ENCODE peak calls at places on chromosomes 4 and X, in five cellular contexts. One of them, this sample, is unnamed.

GRCh38 chr4:189828298-189828697 is 112.4 kb upstream of the FRG1 start:
- DNase-seq in H9: no peak
- DNase-seq in CD4-positive, alpha-beta T cell: no peak
- DNase-seq in CD8-positive, alpha-beta memory T cell: no peak
- DNase-seq in CD8-positive, alpha-beta T cell: no peak
- DNase-seq in this sample: no peak

GRCh38 chr4:30720021-30720655 is at the start of gene PCDH7:
- DNase-seq in H9: peak; percentile 71
- DNase-seq in CD8-positive, alpha-beta T cell: no peak
- DNase-seq in CD8-positive, alpha-beta memory T cell: no peak
- DNase-seq in CD4-positive, alpha-beta T cell: no peak
- DNase-seq in this sample: no peak

GRCh38 chr4:64014647-64015046 is 394.6 kb downstream of the TECRL start:
- DNase-seq in CD4-positive, alpha-beta T cell: no peak
- DNase-seq in H9: no peak
- DNase-seq in CD8-positive, alpha-beta T cell: no peak
- DNase-seq in CD8-positive, alpha-beta memory T cell: no peak
- DNase-seq in this sample: no peak

GRCh38 chr4:181971973-181972372 is 271.2 kb upstream of the TENM3 start:
- DNase-seq in CD8-positive, alpha-beta memory T cell: no peak
- DNase-seq in CD4-positive, alpha-beta T cell: no peak
- DNase-seq in CD8-positive, alpha-beta T cell: no peak
- DNase-seq in H9: no peak
- DNase-seq in this sample: no peak

GRCh38 chr4:106763044-106763443 is 273.1 kb downstream of the DKK2 start:
- DNase-seq in CD4-positive, alpha-beta T cell: no peak
- DNase-seq in CD8-positive, alpha-beta memory T cell: no peak
- DNase-seq in H9: peak; percentile 22
- DNase-seq in CD8-positive, alpha-beta T cell: no peak
- DNase-seq in this sample: no peak

GRCh38 chr4:85769009-85769408 is 294.1 kb downstream of the ARHGAP24 start:
- DNase-seq in CD8-positive, alpha-beta T cell: no peak
- DNase-seq in H9: no peak
- DNase-seq in CD4-positive, alpha-beta T cell: no peak
- DNase-seq in CD8-positive, alpha-beta memory T cell: no peak
- DNase-seq in this sample: no peak

GRCh38 chrX:121641560-121641959 is 594.1 kb downstream of the GLUD2 start:
- DNase-seq in CD8-positive, alpha-beta T cell: no peak
- DNase-seq in CD8-positive, alpha-beta memory T cell: no peak
- DNase-seq in H9: no peak
- DNase-seq in CD4-positive, alpha-beta T cell: no peak
- DNase-seq in this sample: no peak

GRCh38 chr4:101968364-101968763 is 177.8 kb downstream of the BANK1 start:
- DNase-seq in CD4-positive, alpha-beta T cell: no peak
- DNase-seq in H9: no peak
- DNase-seq in CD8-positive, alpha-beta T cell: no peak
- DNase-seq in CD8-positive, alpha-beta memory T cell: no peak
- DNase-seq in this sample: no peak

GRCh38 chr4:66569228-66569627 is 898.9 kb upstream of the EPHA5 start:
- DNase-seq in CD8-positive, alpha-beta memory T cell: no peak
- DNase-seq in H9: no peak
- DNase-seq in CD8-positive, alpha-beta T cell: no peak
- DNase-seq in CD4-positive, alpha-beta T cell: no peak
- DNase-seq in this sample: no peak

GRCh38 chr4:26779674-26780073 is 81.0 kb upstream of the STIM2 start:
- DNase-seq in H9: no peak
- DNase-seq in CD8-positive, alpha-beta T cell: no peak
- DNase-seq in CD8-positive, alpha-beta memory T cell: no peak
- DNase-seq in CD4-positive, alpha-beta T cell: no peak
- DNase-seq in this sample: no peak

GRCh38 chr4:158236304-158237030 is 26.2 kb downstream of the TMEM144 start:
- DNase-seq in CD8-positive, alpha-beta memory T cell: no peak
- DNase-seq in CD8-positive, alpha-beta T cell: no peak
- DNase-seq in CD4-positive, alpha-beta T cell: no peak
- DNase-seq in H9: no peak
- DNase-seq in this sample: no peak

GRCh38 chr4:48138936-48139335 is 4.9 kb upstream of the TXK start:
- DNase-seq in CD4-positive, alpha-beta T cell: no peak
- DNase-seq in CD8-positive, alpha-beta T cell: no peak
- DNase-seq in CD8-positive, alpha-beta memory T cell: no peak
- DNase-seq in H9: no peak
- DNase-seq in this sample: no peak

GRCh38 chr4:87555751-87556619 is 26.8 kb upstream of the SPARCL1 start:
- DNase-seq in H9: no peak
- DNase-seq in CD8-positive, alpha-beta T cell: no peak
- DNase-seq in CD8-positive, alpha-beta memory T cell: no peak
- DNase-seq in CD4-positive, alpha-beta T cell: no peak
- DNase-seq in this sample: no peak

GRCh38 chrX:47690175-47690574 is 31.2 kb upstream of the UXT start:
- DNase-seq in CD4-positive, alpha-beta T cell: no peak
- DNase-seq in H9: no peak
- DNase-seq in CD8-positive, alpha-beta memory T cell: no peak
- DNase-seq in CD8-positive, alpha-beta T cell: no peak
- DNase-seq in this sample: no peak

GRCh38 chrX:88982933-88983332 is 235.9 kb downstream of the CPXCR1 start:
- DNase-seq in CD4-positive, alpha-beta T cell: no peak
- DNase-seq in CD8-positive, alpha-beta T cell: no peak
- DNase-seq in CD8-positive, alpha-beta memory T cell: no peak
- DNase-seq in H9: no peak
- DNase-seq in this sample: no peak

GRCh38 chr4:80967346-80967745 is 63.2 kb upstream of the BMP3 start:
- DNase-seq in H9: no peak
- DNase-seq in CD8-positive, alpha-beta T cell: no peak
- DNase-seq in CD8-positive, alpha-beta memory T cell: no peak
- DNase-seq in CD4-positive, alpha-beta T cell: no peak
- DNase-seq in this sample: no peak

GRCh38 chr4:59979061-59979460 is 1221.1 kb upstream of the ADGRL3 start:
- DNase-seq in CD4-positive, alpha-beta T cell: no peak
- DNase-seq in CD8-positive, alpha-beta memory T cell: no peak
- DNase-seq in CD8-positive, alpha-beta T cell: no peak
- DNase-seq in H9: no peak
- DNase-seq in this sample: no peak

GRCh38 chr4:122716825-122717448 is 15.6 kb upstream of the BBS12 start:
- DNase-seq in H9: peak; percentile 63
- DNase-seq in CD8-positive, alpha-beta memory T cell: peak; percentile 48
- DNase-seq in CD8-positive, alpha-beta T cell: peak; percentile 57
- DNase-seq in CD4-positive, alpha-beta T cell: peak; percentile 53
- DNase-seq in this sample: peak; percentile 42

GRCh38 chr4:140326395-140326993 is 47.0 kb upstream of the SCOC start:
- DNase-seq in H9: no peak
- DNase-seq in CD4-positive, alpha-beta T cell: no peak
- DNase-seq in CD8-positive, alpha-beta T cell: no peak
- DNase-seq in CD8-positive, alpha-beta memory T cell: no peak
- DNase-seq in this sample: no peak

GRCh38 chr4:176123710-176124407 is 58.2 kb downstream of the WDR17 start:
- DNase-seq in CD4-positive, alpha-beta T cell: no peak
- DNase-seq in CD8-positive, alpha-beta T cell: no peak
- DNase-seq in H9: peak; percentile 56
- DNase-seq in CD8-positive, alpha-beta memory T cell: no peak
- DNase-seq in this sample: no peak

GRCh38 chr4:188127157-188127874 is 11.9 kb upstream of the TRIML1 start:
- DNase-seq in CD8-positive, alpha-beta memory T cell: no peak
- DNase-seq in H9: no peak
- DNase-seq in CD8-positive, alpha-beta T cell: no peak
- DNase-seq in CD4-positive, alpha-beta T cell: no peak
- DNase-seq in this sample: peak; percentile 64

GRCh38 chr4:47623916-47624554 is 139.0 kb downstream of the ATP10D start:
- DNase-seq in CD4-positive, alpha-beta T cell: no peak
- DNase-seq in H9: no peak
- DNase-seq in CD8-positive, alpha-beta T cell: no peak
- DNase-seq in CD8-positive, alpha-beta memory T cell: no peak
- DNase-seq in this sample: no peak

GRCh38 chr4:2891294-2891693 is 47.6 kb downstream of the ADD1 start:
- DNase-seq in CD8-positive, alpha-beta memory T cell: no peak
- DNase-seq in H9: no peak
- DNase-seq in CD4-positive, alpha-beta T cell: no peak
- DNase-seq in CD8-positive, alpha-beta T cell: no peak
- DNase-seq in this sample: no peak

GRCh38 chr4:155569960-155570515 is 96.6 kb upstream of the GUCY1A1 start:
- DNase-seq in CD8-positive, alpha-beta memory T cell: no peak
- DNase-seq in H9: no peak
- DNase-seq in CD4-positive, alpha-beta T cell: no peak
- DNase-seq in CD8-positive, alpha-beta T cell: no peak
- DNase-seq in this sample: no peak

GRCh38 chrX:45851434-45851991 is 650.8 kb upstream of the DIPK2B start:
- DNase-seq in CD8-positive, alpha-beta memory T cell: peak; percentile 28
- DNase-seq in CD4-positive, alpha-beta T cell: peak; percentile 10
- DNase-seq in H9: peak; percentile 82
- DNase-seq in CD8-positive, alpha-beta T cell: peak; percentile 11
- DNase-seq in this sample: no peak

GRCh38 chr4:158949094-158949493 is 153.8 kb upstream of the RAPGEF2 start:
- DNase-seq in CD4-positive, alpha-beta T cell: no peak
- DNase-seq in CD8-positive, alpha-beta memory T cell: no peak
- DNase-seq in H9: no peak
- DNase-seq in CD8-positive, alpha-beta T cell: no peak
- DNase-seq in this sample: peak; percentile 5

GRCh38 chrX:100647095-100647494 is 3.1 kb downstream of the SRPX2 start:
- DNase-seq in CD8-positive, alpha-beta T cell: no peak
- DNase-seq in CD8-positive, alpha-beta memory T cell: no peak
- DNase-seq in CD4-positive, alpha-beta T cell: no peak
- DNase-seq in H9: no peak
- DNase-seq in this sample: no peak

GRCh38 chrX:69031971-69032391 is 133.3 kb downstream of the PJA1 start:
- DNase-seq in CD8-positive, alpha-beta memory T cell: no peak
- DNase-seq in CD4-positive, alpha-beta T cell: no peak
- DNase-seq in CD8-positive, alpha-beta T cell: no peak
- DNase-seq in H9: no peak
- DNase-seq in this sample: no peak

GRCh38 chrX:104566921-104567501 is 1.0 kb downstream of the IL1RAPL2 start:
- DNase-seq in CD4-positive, alpha-beta T cell: no peak
- DNase-seq in H9: peak; percentile 32
- DNase-seq in CD8-positive, alpha-beta memory T cell: no peak
- DNase-seq in CD8-positive, alpha-beta T cell: no peak
- DNase-seq in this sample: no peak

GRCh38 chrX:49058794-49059193 is at the start of gene CCDC120:
- DNase-seq in CD8-positive, alpha-beta memory T cell: no peak
- DNase-seq in CD4-positive, alpha-beta T cell: no peak
- DNase-seq in CD8-positive, alpha-beta T cell: no peak
- DNase-seq in H9: peak; percentile 68
- DNase-seq in this sample: no peak

GRCh38 chr4:88660446-88661294 is 37.0 kb downstream of the NAP1L5 start:
- DNase-seq in CD8-positive, alpha-beta memory T cell: no peak
- DNase-seq in CD8-positive, alpha-beta T cell: no peak
- DNase-seq in H9: no peak
- DNase-seq in CD4-positive, alpha-beta T cell: no peak
- DNase-seq in this sample: no peak

GRCh38 chr4:15427126-15427525 is 707 bp upstream of the C1QTNF7 start:
- DNase-seq in CD8-positive, alpha-beta memory T cell: no peak
- DNase-seq in CD4-positive, alpha-beta T cell: no peak
- DNase-seq in CD8-positive, alpha-beta T cell: no peak
- DNase-seq in H9: no peak
- DNase-seq in this sample: no peak
- H3K27ac ChIP-seq in CD8-positive, alpha-beta memory T cell: no peak overlapping the region
- H3K27ac ChIP-seq in CD4-positive, alpha-beta T cell: no peak overlapping the region
- H3K27ac ChIP-seq in CD8-positive, alpha-beta T cell: no peak overlapping the region
- H3K27ac ChIP-seq in H9: no peak overlapping the region
- H3K27ac ChIP-seq in this sample: no peak overlapping the region

GRCh38 chr4:99383833-99384392 is 31.4 kb upstream of the ADH1C start:
- DNase-seq in H9: no peak
- DNase-seq in CD8-positive, alpha-beta T cell: no peak
- DNase-seq in CD4-positive, alpha-beta T cell: no peak
- DNase-seq in CD8-positive, alpha-beta memory T cell: no peak
- DNase-seq in this sample: no peak

GRCh38 chr4:99379571-99379970 is 27.0 kb upstream of the ADH1C start:
- DNase-seq in CD8-positive, alpha-beta memory T cell: no peak
- DNase-seq in CD4-positive, alpha-beta T cell: no peak
- DNase-seq in H9: no peak
- DNase-seq in CD8-positive, alpha-beta T cell: no peak
- DNase-seq in this sample: no peak

GRCh38 chr4:99383381-99383780 is 30.8 kb upstream of the ADH1C start:
- DNase-seq in CD4-positive, alpha-beta T cell: no peak
- DNase-seq in CD8-positive, alpha-beta memory T cell: no peak
- DNase-seq in CD8-positive, alpha-beta T cell: no peak
- DNase-seq in H9: no peak
- DNase-seq in this sample: no peak

GRCh38 chr4:99381588-99382175 is 29.1 kb upstream of the ADH1C start:
- DNase-seq in CD4-positive, alpha-beta T cell: no peak
- DNase-seq in CD8-positive, alpha-beta T cell: no peak
- DNase-seq in H9: no peak
- DNase-seq in CD8-positive, alpha-beta memory T cell: no peak
- DNase-seq in this sample: no peak

GRCh38 chr4:99382745-99383360 is 30.3 kb upstream of the ADH1C start:
- DNase-seq in H9: no peak
- DNase-seq in CD8-positive, alpha-beta T cell: no peak
- DNase-seq in CD8-positive, alpha-beta memory T cell: no peak
- DNase-seq in CD4-positive, alpha-beta T cell: no peak
- DNase-seq in this sample: no peak
- H3K27ac ChIP-seq in H9: no peak overlapping the region
- H3K27ac ChIP-seq in CD8-positive, alpha-beta T cell: no peak overlapping the region
- H3K27ac ChIP-seq in CD8-positive, alpha-beta memory T cell: no peak overlapping the region
- H3K27ac ChIP-seq in CD4-positive, alpha-beta T cell: no peak overlapping the region
- H3K27ac ChIP-seq in this sample: no peak overlapping the region

GRCh38 chrX:74259879-74260491 is 44.0 kb upstream of the ZCCHC13 start:
- DNase-seq in CD8-positive, alpha-beta memory T cell: no peak
- DNase-seq in CD8-positive, alpha-beta T cell: no peak
- DNase-seq in CD4-positive, alpha-beta T cell: no peak
- DNase-seq in H9: peak; percentile 95
- DNase-seq in this sample: no peak
- H3K27ac ChIP-seq in CD8-positive, alpha-beta memory T cell: no peak overlapping the region
- H3K27ac ChIP-seq in CD8-positive, alpha-beta T cell: no peak overlapping the region
- H3K27ac ChIP-seq in CD4-positive, alpha-beta T cell: no peak overlapping the region
- H3K27ac ChIP-seq in H9: peak overlapping the region; percentile 80
- H3K27ac ChIP-seq in this sample: peak overlapping the region; percentile 3

GRCh38 chrX:55340896-55341433 is 76.2 kb upstream of the PAGE3 start:
- DNase-seq in CD8-positive, alpha-beta memory T cell: no peak
- DNase-seq in CD4-positive, alpha-beta T cell: no peak
- DNase-seq in CD8-positive, alpha-beta T cell: no peak
- DNase-seq in H9: no peak
- DNase-seq in this sample: no peak
- H3K27ac ChIP-seq in CD8-positive, alpha-beta memory T cell: no peak overlapping the region
- H3K27ac ChIP-seq in CD4-positive, alpha-beta T cell: no peak overlapping the region
- H3K27ac ChIP-seq in CD8-positive, alpha-beta T cell: no peak overlapping the region
- H3K27ac ChIP-seq in H9: no peak overlapping the region
- H3K27ac ChIP-seq in this sample: no peak overlapping the region

GRCh38 chr4:113784497-113785254 is 23.1 kb upstream of the CAMK2D start:
- DNase-seq in CD8-positive, alpha-beta T cell: no peak
- DNase-seq in H9: no peak
- DNase-seq in CD4-positive, alpha-beta T cell: no peak
- DNase-seq in CD8-positive, alpha-beta memory T cell: no peak
- DNase-seq in this sample: peak; percentile 12
- H3K27ac ChIP-seq in CD8-positive, alpha-beta T cell: no peak overlapping the region
- H3K27ac ChIP-seq in H9: no peak overlapping the region
- H3K27ac ChIP-seq in CD4-positive, alpha-beta T cell: no peak overlapping the region
- H3K27ac ChIP-seq in CD8-positive, alpha-beta memory T cell: no peak overlapping the region
- H3K27ac ChIP-seq in this sample: no peak overlapping the region

DNA sequence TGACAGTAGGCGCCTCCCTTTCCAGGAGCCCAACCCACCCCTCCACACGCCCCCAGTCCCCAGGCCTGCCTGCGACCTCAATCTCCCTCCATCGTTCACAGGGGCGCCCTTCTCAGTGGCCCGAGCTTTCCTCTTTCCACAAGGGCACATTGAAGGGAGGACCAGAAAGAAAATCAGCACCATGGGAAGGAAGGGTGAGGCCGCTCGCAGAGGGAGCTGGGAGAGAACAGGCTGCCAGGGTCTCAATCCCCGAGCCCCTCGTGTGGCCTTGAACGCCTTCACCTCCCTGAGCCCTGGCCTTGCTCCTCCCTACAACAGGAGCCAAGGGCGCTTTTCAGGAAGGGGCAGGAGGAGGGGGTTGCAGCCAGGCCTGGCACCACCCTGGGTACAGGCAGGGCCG is 66.5 kb downstream of the WFS1 start:
- DNase-seq in CD8-positive, alpha-beta memory T cell: no peak
- DNase-seq in CD8-positive, alpha-beta T cell: no peak
- DNase-seq in H9: no peak
- DNase-seq in CD4-positive, alpha-beta T cell: no peak
- DNase-seq in this sample: no peak
- H3K27ac ChIP-seq in CD8-positive, alpha-beta memory T cell: no peak overlapping the region
- H3K27ac ChIP-seq in CD8-positive, alpha-beta T cell: no peak overlapping the region
- H3K27ac ChIP-seq in H9: no peak overlapping the region
- H3K27ac ChIP-seq in CD4-positive, alpha-beta T cell: no peak overlapping the region
- H3K27ac ChIP-seq in this sample: no peak overlapping the region

This sample was measured in Panc1.